ENCODE peak calls at places on chromosomes 6 and 20, in four cellular contexts. I, R, C and M are unnamed samples.

GRCh38 chr20:14845199-14846160 is 508.1 kb upstream of the FLRT3 start:
- DNase-seq in I (no peak), C (no peak), R (no peak), M (no peak)

GRCh38 chr6:31466466-31466865 is 31.5 kb upstream of the MICB start:
- DNase-seq in C (no peak), I (no peak), R (no peak), M (no peak)

GRCh38 chr6:33764036-33764435 is 17.3 kb upstream of the IP6K3 start:
- DNase-seq in R (no peak), I (no peak), C (no peak), M (no peak)

GRCh38 chr6:134347916-134348805 is 30.2 kb upstream of the SGK1 start:
- DNase-seq in C (no peak), R (no peak), I (peak; percentile 75), M (no peak)

GRCh38 chr6:31879901-31880300 is 1.1 kb upstream of the SLC44A4 start:
- DNase-seq in I (no peak), C (no peak), R (no peak), M (no peak)

GRCh38 chr6:165668951-165669350 is 5.9 kb upstream of the PDE10A start:
- DNase-seq in I (no peak), C (no peak), R (no peak), M (no peak)

GRCh38 chr6:44006123-44006871 is 121.0 kb downstream of the MRPL14 start:
- DNase-seq in C (no peak), R (no peak), I (no peak), M (no peak)

GRCh38 chr20:13625241-13625981 is 13.3 kb downstream of the TASP1 start:
- DNase-seq in R (no peak), I (no peak), C (no peak), M (no peak)

GRCh38 chr6:151101116-151101810 is 138.5 kb upstream of the AKAP12 start:
- DNase-seq in C (no peak), R (no peak), I (no peak), M (no peak)

GRCh38 chr20:38805502-38805957 is at the start of gene PPP1R16B:
- DNase-seq in I (peak; percentile 27), R (no peak), C (peak; percentile 85), M (no peak)

GRCh38 chr6:157978021-157978783 is 3.5 kb upstream of the SYNJ2 start:
- DNase-seq in R (no peak), I (no peak), C (peak; percentile 22), M (no peak)

GRCh38 chr20:16279320-16279719 is 293.9 kb downstream of the KIF16B start:
- DNase-seq in C (no peak), I (no peak), R (no peak), M (no peak)

GRCh38 chr6:40930555-40930954 is 108.5 kb downstream of the UNC5CL start:
- DNase-seq in I (no peak), C (peak; percentile 27), R (no peak), M (no peak)

GRCh38 chr20:3933126-3933684 is 44.0 kb downstream of the PANK2 start:
- DNase-seq in C (peak; percentile 51), R (no peak), I (no peak), M (peak; percentile 83)

GRCh38 chr6:142692942-142693341 is 252.0 kb downstream of the HIVEP2 start:
- DNase-seq in R (peak; percentile 63), C (peak; percentile 77), I (peak; percentile 42), M (peak; percentile 91)

GRCh38 chr6:63573140-63573898 is 1.0 kb downstream of the LOC128125822 start:
- DNase-seq in R (peak; percentile 72), I (peak; percentile 95), C (peak; percentile 74), M (peak; percentile 97)

GRCh38 chr6:75171581-75172360 is 34.1 kb downstream of the COL12A1 start:
- DNase-seq in R (no peak), C (no peak), I (no peak), M (no peak)

GRCh38 chr20:47704746-47705496 is 80.4 kb downstream of the SULF2 start:
- DNase-seq in R (peak; percentile 86), I (no peak), C (peak; percentile 61), M (no peak)

GRCh38 chr6:47097092-47097945 is 55.2 kb upstream of the ADGRF1 start:
- DNase-seq in I (peak; percentile 31), R (peak; percentile 64), C (peak; percentile 75), M (no peak)

GRCh38 chr20:6045566-6045965 is 8.3 kb downstream of the LRRN4 start:
- DNase-seq in R (no peak), I (no peak), C (peak; percentile 25), M (no peak)

GRCh38 chr6:151288711-151289398 is 49.1 kb downstream of the AKAP12 start:
- DNase-seq in R (no peak), I (no peak), C (no peak), M (no peak)

GRCh38 chr6:125839471-125839870 is 48.7 kb downstream of the NCOA7 start:
- DNase-seq in R (no peak), I (no peak), C (no peak), M (no peak)

GRCh38 chr6:70162972-70163371 is 139.9 kb downstream of the COL9A1 start:
- DNase-seq in I (no peak), C (no peak), R (no peak), M (no peak)

GRCh38 chr6:144715344-144715743 is 430.2 kb downstream of the UTRN start:
- DNase-seq in C (no peak), I (no peak), R (no peak), M (no peak)

GRCh38 chr6:84739866-84740208 is 24.6 kb downstream of the TBX18 start:
- DNase-seq in I (no peak), R (no peak), C (no peak), M (no peak)

GRCh38 chr20:39897058-39897457 is 792.0 kb downstream of the MAFB start:
- DNase-seq in I (no peak), C (no peak), R (no peak), M (no peak)

GRCh38 chr6:105250523-105250922 is 70.7 kb upstream of the POPDC3 start:
- DNase-seq in C (no peak), I (no peak), R (no peak), M (no peak)

GRCh38 chr6:90087103-90087833 is 193.0 kb downstream of the GJA10 start:
- DNase-seq in R (peak; percentile 27), I (no peak), C (no peak), M (no peak)

GRCh38 chr20:44717986-44718385 is 2.8 kb downstream of the CCN5 start:
- DNase-seq in C (no peak), R (no peak), I (no peak), M (no peak)

GRCh38 chr6:89023591-89024441 is 56.7 kb upstream of the PNRC1 start:
- DNase-seq in C (no peak), R (no peak), I (no peak), M (no peak)

GRCh38 chr6:33290459-33290858 is 1.1 kb downstream of the PFDN6 start:
- DNase-seq in R (no peak), I (no peak), C (no peak), M (no peak)

DNA sequence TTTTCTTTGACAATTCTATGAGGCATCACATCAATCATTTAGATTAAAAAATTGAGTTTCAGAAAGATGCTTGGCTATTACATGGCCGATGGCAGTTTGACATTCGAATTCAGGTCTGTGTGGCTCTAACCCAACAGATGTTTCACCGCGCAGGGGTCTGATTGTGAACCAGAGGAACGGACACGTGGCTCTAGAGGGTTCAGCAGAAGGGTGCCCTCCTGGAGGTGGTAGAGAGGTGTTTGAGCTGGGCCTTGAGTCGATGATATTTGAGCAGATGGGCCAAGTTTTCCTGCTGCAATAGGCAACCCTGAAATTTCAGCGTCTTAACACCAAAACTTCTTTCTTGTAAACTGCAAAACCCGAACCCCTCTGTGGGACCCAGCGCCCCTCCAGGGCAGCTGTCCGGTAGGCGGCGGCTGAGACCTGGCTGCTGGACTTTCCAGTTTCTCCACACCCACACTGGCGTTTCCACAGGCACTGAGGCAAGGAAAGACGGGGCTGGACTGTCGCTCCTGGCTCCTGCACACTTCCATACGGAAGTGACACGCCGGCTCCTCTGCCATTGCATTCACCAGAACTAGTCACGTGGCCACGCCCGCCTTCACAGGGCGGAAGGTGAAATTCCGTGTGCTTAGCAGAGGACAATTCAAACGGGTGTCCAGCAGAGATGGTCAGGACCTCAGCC is 11.3 kb upstream of the AFDN start:
- DNase-seq in R (no peak), C (no peak), I (no peak), M (no peak)
- TF ChIP-seq POLR2A in R (no peak), C (no peak), I (no peak), M (no peak)

GRCh38 chr6:149484733-149485700 is at the start of gene ZC3H12D:
- DNase-seq in C (peak; percentile 68), I (no peak), R (no peak), M (peak; percentile 45)
- TF ChIP-seq CTCF in C (peak; percentile 19), I (peak; percentile 13), R (no peak), M (no peak)

DNA sequence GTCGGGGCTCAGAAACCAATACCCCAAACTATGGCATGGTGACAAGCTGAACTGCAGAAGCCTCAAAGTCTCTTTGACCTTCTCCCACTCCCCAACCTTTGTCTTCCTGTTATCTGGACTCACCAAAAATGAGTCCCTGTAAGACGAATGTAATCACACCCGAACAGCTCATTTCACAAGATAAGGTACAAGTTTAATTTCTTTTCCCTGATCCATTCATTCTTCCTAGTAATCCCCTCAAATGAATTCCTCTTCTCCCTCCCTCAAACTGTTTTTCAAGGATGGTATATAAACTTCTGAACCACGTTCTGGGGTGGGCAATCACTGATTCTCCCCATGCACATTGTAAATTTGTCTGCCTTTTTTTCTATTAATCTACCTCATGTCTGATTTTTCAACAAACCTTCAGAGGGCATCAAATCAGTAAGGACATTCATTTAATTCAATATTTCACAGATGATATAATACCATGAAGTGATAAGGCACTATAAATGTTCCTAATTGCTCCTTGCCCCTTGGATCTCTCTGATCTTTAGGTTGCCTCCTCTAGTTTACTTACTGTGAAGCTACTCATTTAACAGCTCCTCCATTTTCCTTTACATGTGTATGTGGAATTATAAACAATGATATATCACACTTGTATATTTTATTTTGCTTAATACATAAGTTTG is 77.2 kb downstream of the OR2B2 start:
- DNase-seq in C (peak; percentile 49), R (no peak), I (no peak), M (no peak)
- H3K4me3 ChIP-seq in C (no peak overlapping the region), R (no peak overlapping the region), I (no peak overlapping the region), M (no peak overlapping the region)

GRCh38 chr20:58891076-58891685 is 38.7 kb downstream of the GNAS start:
- DNase-seq in I (peak; percentile 70), C (peak; percentile 87), R (peak; percentile 80), M (peak; percentile 59)
- TF ChIP-seq POLR2A in I (no peak), C (peak; percentile 53), R (peak; percentile 62), M (no peak)

DNA sequence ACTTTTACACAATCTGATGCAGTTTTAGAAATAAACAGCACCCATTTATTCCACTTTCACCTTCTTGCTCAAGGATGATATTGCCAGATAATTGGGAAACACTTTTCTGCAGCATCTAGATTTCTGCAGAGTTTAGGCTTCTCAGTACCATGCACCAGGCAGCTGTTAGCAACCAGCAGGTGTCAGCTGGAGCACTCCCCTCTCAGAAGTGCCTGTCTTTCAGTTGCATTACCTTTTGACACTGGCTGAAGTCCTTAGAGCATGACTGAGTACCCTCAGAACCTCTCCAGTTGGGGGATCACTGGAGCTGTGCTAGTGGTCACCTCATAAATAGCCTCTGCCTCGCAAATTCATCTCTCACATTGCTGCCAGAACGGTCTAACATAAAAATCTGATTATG is 91.2 kb downstream of the DNAH8 start:
- DNase-seq in I (no peak), C (no peak), R (no peak), M (no peak)
- TF ChIP-seq CTCF in I (no peak), C (no peak), R (no peak), M (no peak)